ENCODE peak calls at places on chromosomes 12 and 14, in five cellular contexts. O, X, J, N and K are unnamed samples.

GRCh38 chr12:122090759-122091535 is 12.4 kb downstream of the MLXIP start:
- DNase-seq in O (no peak), X (no peak), J (no peak), N (no peak), K (no peak)

GRCh38 chr14:74843653-74844052 is 32.3 kb downstream of the PROX2 start:
- DNase-seq in O (no peak), X (no peak), J (no peak), N (no peak), K (no peak)

GRCh38 chr14:90844321-90844720 is 28.1 kb upstream of the TTC7B start:
- DNase-seq in O (no peak), X (no peak), J (no peak), N (no peak), K (no peak)

GRCh38 chr14:52112336-52113018 is 43.6 kb upstream of the NID2 start:
- DNase-seq in O (no peak), X (no peak), J (no peak), N (no peak), K (no peak)

GRCh38 chr12:25155031-25155576 is 39.9 kb downstream of the DNAI7 start:
- DNase-seq in O (no peak), X (peak; percentile 6), J (no peak), N (no peak), K (no peak)

GRCh38 chr14:20413785-20414117 is 450 bp upstream of the TEP1 start:
- DNase-seq in O (no peak), X (no peak), J (no peak), N (peak; percentile 58), K (no peak)

GRCh38 chr12:119153477-119154434 is 25.0 kb upstream of the HSPB8 start:
- DNase-seq in O (peak; percentile 38), X (peak; percentile 87), J (no peak), N (peak; percentile 55), K (peak; percentile 41)

GRCh38 chr12:31227401-31227981 is 98.5 kb downstream of the SINHCAF start:
- DNase-seq in O (no peak), X (no peak), J (no peak), N (no peak), K (no peak)

GRCh38 chr14:92412912-92413311 is 89.9 kb downstream of the SLC24A4 start:
- DNase-seq in O (no peak), X (no peak), J (no peak), N (no peak), K (no peak)

GRCh38 chr12:100920493-100920892 is 125.9 kb downstream of the ANO4 start:
- DNase-seq in O (no peak), X (no peak), J (no peak), N (no peak), K (no peak)

GRCh38 chr12:4387607-4388006 is 8.1 kb upstream of the FGF23 start:
- DNase-seq in O (no peak), X (no peak), J (no peak), N (no peak), K (no peak)

GRCh38 chr12:132783917-132784531 is 22.4 kb upstream of the ANKLE2 start:
- DNase-seq in O (peak; percentile 30), X (no peak), J (no peak), N (no peak), K (no peak)

DNA sequence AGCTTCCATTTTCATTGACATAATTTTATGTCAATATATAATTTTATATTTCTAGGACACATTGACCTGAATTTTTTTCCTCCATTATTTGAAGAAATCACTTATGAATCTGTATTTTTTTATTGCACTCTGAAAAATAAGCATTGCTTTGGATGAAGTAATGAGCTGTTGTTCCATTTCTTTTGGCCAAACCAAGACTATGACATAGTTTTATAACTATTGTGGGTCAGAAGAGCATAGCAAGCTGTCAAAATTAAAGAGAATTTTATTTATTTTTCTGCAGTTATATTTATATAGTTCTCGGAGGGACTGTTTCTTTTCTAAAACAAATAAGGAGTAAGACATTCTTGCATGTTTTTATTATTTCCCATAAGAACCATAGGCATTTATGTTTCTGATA is 8.5 kb downstream of the C12orf75 start:
- DNase-seq in O (no peak), X (no peak), J (no peak), N (no peak), K (no peak)
- H3K36me3 ChIP-seq in O (no peaks in the 10 kb centered on the region), X (peaks cover 4% of the 10 kb centered on the region), J (no peaks in the 10 kb centered on the region), N (no peaks in the 10 kb centered on the region), K (no peaks in the 10 kb centered on the region)

DNA sequence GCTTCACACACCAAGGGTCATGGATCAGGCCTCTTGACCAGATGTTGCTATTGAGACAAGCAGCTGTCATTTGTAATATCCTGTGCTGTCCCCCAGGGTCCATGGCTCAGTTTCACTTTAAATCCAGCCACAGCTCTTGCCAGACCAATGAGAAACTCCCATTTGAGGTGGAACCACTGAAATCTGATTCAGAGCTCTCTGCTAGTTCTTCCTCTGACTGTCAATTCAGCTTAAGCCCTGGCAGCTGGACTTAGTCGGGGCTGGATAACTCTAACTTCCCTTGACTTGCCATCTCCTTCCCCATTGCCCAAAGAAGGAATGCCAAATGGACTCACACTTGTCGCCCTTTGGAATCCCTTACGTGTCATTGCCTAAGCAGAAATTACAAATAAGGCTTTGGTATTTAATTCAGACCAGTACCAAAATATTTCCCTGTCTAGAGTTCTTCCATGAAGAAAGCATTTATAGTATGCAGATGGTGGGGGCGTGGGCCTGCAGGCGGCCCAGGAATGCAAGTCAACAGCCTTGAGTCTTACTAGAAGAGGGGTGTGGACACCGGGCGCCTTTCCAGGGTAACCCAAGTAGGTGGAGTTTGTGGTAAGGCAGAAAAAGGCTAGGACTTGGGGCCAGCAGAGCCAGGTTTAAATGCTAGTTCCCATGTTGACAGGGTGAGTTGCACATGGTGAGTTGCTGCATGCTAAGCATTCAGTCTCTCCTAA is 96.9 kb upstream of the TMPO start:
- DNase-seq in O (peak; percentile 57), X (no peak), J (no peak), N (peak; percentile 88), K (peak; percentile 78)
- H3K27ac ChIP-seq in O (no peak overlapping the region), X (no peak overlapping the region), J (no peak overlapping the region), N (no peak overlapping the region), K (no peak overlapping the region)

DNA sequence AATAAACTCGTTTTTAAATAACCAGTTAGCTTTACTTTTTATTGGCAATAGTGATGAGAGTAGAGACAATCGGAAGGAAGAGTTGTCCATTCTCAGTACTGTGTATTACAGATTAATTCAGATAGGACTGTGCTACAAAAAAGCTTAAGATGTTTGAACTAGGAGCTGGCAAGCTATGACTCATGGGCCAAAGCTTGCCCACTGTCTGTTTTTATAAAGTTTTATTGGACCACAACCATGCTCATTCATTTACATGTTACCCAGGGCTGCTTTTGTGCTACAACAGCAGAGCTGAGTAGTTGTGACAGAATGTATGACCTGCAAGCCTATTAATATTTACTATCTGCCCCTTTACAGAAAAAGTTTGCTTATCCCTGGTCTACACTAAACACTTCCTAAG is 19.4 kb downstream of the GNS start:
- DNase-seq in O (no peak), X (no peak), J (no peak), N (no peak), K (no peak)
- H3K36me3 ChIP-seq in O (peaks cover 93% of the 10 kb centered on the region), X (peaks cover 27% of the 10 kb centered on the region), J (peaks cover 30% of the 10 kb centered on the region), N (no peaks in the 10 kb centered on the region), K (no peaks in the 10 kb centered on the region)

GRCh38 chr14:81529391-81529790 is 4.3 kb downstream of the SEL1L start:
- DNase-seq in O (no peak), X (no peak), J (no peak), N (no peak), K (no peak)
- H3K27ac ChIP-seq in O (no peak overlapping the region), X (no peak overlapping the region), J (no peak overlapping the region), N (no peak overlapping the region), K (no peak overlapping the region)